ENCODE peak calls at places on chromosome 10, in nine cellular contexts. C, Q, J, I, B, K, M, S and D are unnamed samples. For H3K4me1, the result is how much of the 10 kb centered on the place peaks cover.

GRCh38 chr10:63666836-63667383 is 145.7 kb downstream of the REEP3 start:
- DNase-seq in I (peak), Q (peak), B (no peak), M (no peak), C (peak), K (no peak), J (peak), S (no peak), D (no peak)

GRCh38 chr10:4501306-4501705 is 324.7 kb upstream of the AKR1E2 start:
- DNase-seq in S (no peak), K (no peak), I (peak), J (no peak), M (no peak), C (peak), B (no peak), Q (no peak), D (no peak)

GRCh38 chr10:51733061-51733460 is 33.7 kb upstream of the CSTF2T start:
- DNase-seq in J (peak), S (no peak), C (peak), I (peak), M (no peak), B (no peak), Q (peak), K (no peak), D (no peak)

GRCh38 chr10:81820418-81820817 is 54.6 kb upstream of the NRG3 start:
- DNase-seq in J (no peak), S (no peak), I (no peak), C (no peak), M (no peak), B (no peak), Q (no peak), K (no peak), D (peak)

GRCh38 chr10:131211965-131212619 is 99.4 kb downstream of the TCERG1L start:
- DNase-seq in S (no peak), Q (no peak), I (no peak), M (no peak), K (no peak), B (no peak), C (no peak), J (no peak), D (no peak)

GRCh38 chr10:35754489-35754888 is 112.4 kb upstream of the FZD8 start:
- DNase-seq in K (no peak), J (no peak), C (no peak), M (no peak), Q (no peak), I (no peak), B (no peak), S (no peak), D (no peak)

GRCh38 chr10:30855131-30855530 is 176.5 kb downstream of the ZNF438 start:
- DNase-seq in S (no peak), K (no peak), M (no peak), B (no peak), I (no peak), J (no peak), C (no peak), Q (no peak), D (no peak)

GRCh38 chr10:6173203-6173602 is 29.5 kb upstream of the PFKFB3 start:
- DNase-seq in M (no peak), I (no peak), J (no peak), C (no peak), S (no peak), K (no peak), Q (no peak), B (no peak), D (peak)

GRCh38 chr10:132848951-132849545 is 63.1 kb upstream of the NKX6-2 start:
- DNase-seq in K (peak), S (no peak), I (no peak), J (no peak), M (no peak), Q (no peak), C (no peak), B (no peak), D (no peak)

GRCh38 chr10:9657530-9657929 is 1360.1 kb upstream of the CELF2 start:
- DNase-seq in B (no peak), K (no peak), S (no peak), C (no peak), I (peak), J (no peak), M (no peak), Q (no peak), D (no peak)

DNA sequence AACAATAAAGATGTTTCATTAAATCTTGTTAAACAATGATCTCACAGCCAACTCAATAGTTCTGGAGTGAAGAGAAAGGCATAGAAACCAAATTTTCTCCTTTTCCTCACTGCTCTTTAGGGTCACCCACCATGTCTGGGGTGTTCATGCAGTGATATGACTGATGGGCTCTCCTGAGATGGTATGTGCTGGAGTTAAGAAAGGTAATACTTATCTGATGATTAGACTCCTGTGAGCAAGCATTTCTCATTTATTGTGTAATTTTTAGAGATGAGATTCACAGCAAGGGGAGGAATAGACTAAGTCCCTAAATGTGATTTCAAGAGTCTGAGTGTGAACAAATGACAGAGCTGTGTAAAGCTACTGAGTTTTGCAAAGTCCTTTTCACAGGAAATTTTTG is 1361.3 kb upstream of the CELF2 start:
- DNase-seq in C (no peak), B (no peak), M (no peak), S (no peak), K (no peak), I (no peak), J (no peak), Q (no peak), D (no peak)
- H3K4me1 ChIP-seq in C (under half), B (under half), M (under half), S (under half), K (under half), I (under half), J (under half), Q (under half), D (under half)

DNA sequence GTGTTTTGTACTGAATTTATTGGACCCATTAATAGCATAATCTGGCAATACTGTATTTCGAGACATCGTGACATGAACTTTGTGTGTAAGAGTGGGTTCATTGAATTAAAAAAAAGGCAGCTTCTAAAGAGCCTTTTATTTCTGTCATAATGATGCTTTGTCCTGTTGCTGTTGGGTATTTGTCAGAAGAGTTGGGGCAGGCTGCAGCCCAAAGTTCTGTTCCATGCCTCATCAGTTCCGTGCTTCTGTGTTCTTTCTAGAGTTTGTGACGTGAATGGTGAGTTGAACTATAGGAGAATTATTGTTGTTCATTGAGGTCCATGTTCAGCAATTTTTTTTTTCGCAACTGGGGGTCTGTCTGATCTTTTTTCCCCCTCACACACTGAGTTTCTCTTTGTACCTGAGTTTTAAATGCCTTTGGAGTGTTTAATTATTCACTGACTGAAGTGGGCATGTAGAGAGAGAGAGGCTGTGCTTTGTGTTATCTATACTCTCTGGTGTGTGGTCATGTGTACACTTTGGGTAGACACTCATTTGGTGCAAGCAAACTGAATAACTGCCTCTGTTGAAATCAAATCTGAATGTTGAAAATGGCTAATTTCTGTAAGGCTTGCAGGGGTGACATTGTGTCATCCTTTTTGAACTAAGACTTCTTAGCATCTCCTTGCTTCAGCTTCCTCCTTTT is 69.8 kb downstream of the ADD3 start:
- DNase-seq in C (no peak), S (no peak), Q (peak), J (peak), B (no peak), M (no peak), I (no peak), K (no peak), D (no peak)
- H3K4me3 ChIP-seq in C (no peak), S (no peak), Q (no peak), J (peak), B (peak), M (no peak), I (no peak), K (no peak), D (peak)

GRCh38 chr10:11050301-11051000 is 32.8 kb downstream of the CELF2 start:
- DNase-seq in S (no peak), K (no peak), B (no peak), C (no peak), J (no peak), I (no peak), Q (no peak), M (no peak), D (no peak)
- H3K4me1 ChIP-seq in S (under half), K (under half), B (under half), C (under half), J (half or more), I (under half), Q (under half), M (half or more), D (under half)

GRCh38 chr10:95286707-95287106 is 4.1 kb downstream of the PDLIM1 start:
- DNase-seq in C (no peak), J (no peak), S (no peak), M (no peak), K (no peak), I (no peak), Q (no peak), B (no peak), D (no peak)
- H3K4me3 ChIP-seq in C (no peak), J (peak), S (no peak), M (no peak), K (no peak), I (no peak), Q (no peak), B (no peak), D (no peak)

DNA sequence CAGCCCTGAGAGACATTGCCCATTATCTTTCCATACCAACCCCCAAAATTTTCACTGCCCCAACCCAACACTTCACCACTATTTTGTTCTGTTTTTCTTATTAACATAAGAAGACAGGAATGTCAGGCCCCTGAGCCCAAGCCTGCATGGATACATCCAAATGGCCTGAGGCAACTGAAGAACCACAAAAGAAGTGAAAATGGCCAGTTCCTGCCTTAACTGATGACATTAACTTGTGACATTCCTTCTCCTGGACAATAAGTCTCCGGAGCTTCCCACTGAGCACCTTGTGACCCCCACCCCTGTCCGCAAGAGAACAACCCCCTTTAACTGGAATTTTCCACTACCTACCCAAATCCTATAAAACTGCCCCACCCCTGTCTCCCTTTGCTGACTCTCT is 1076.4 kb upstream of the GHITM start:
- DNase-seq in B (no peak), I (no peak), J (no peak), C (no peak), M (no peak), K (no peak), Q (no peak), S (peak), D (no peak)
- H3K4me1 ChIP-seq in B (under half), I (under half), J (under half), C (under half), M (under half), K (under half), Q (under half), S (under half), D (under half)

GRCh38 chr10:22250897-22251605 is 33.2 kb upstream of the EBLN1 start:
- DNase-seq in C (peak), J (peak), B (no peak), M (no peak), I (no peak), Q (peak), S (no peak), K (no peak), D (peak)
- H3K4me3 ChIP-seq in C (peak), J (peak), B (peak), M (peak), I (peak), Q (peak), S (peak), K (peak), D (peak)